ENCODE peak calls at places on chromosomes 5 and 9, in seven cellular contexts. N is progenitor cell of endocrine pancreas; U is left cardiac atrium; L is endothelial cell of umbilical vein; S is putamen; A is AG20443; J is activated CD8-positive, alpha-beta memory T cell treated with anti-CD3 and anti-CD28 coated beads for 1 hour. G is an unnamed sample.

GRCh38 chr5:94857119-94857518 is 238.7 kb downstream of the SLF1 start:
- DNase-seq in U (no peak), J (no peak), N (no peak), S (no peak), L (peak), A (no peak), G (no peak)

GRCh38 chr5:67817652-67818051 is 397.9 kb upstream of the PIK3R1 start:
- DNase-seq in N (no peak), J (no peak), L (no peak), S (no peak), U (no peak), A (no peak), G (no peak)

GRCh38 chr9:127114606-127115005 is 7.8 kb downstream of the ANGPTL2 start:
- DNase-seq in A (no peak), J (no peak), U (no peak), L (no peak), S (no peak), N (no peak), G (no peak)

GRCh38 chr5:1722877-1723276 is 76.8 kb downstream of the MRPL36 start:
- DNase-seq in J (no peak), U (no peak), S (no peak), L (no peak), N (no peak), A (no peak), G (no peak)

GRCh38 chr5:171957591-171958251 is 48.7 kb downstream of the FBXW11 start:
- DNase-seq in U (no peak), J (no peak), S (no peak), L (no peak), N (no peak), A (no peak), G (no peak)

GRCh38 chr9:134205636-134206316 is 41.4 kb upstream of the RNU6ATAC start:
- DNase-seq in A (peak), N (no peak), U (peak), S (peak), L (peak), J (no peak), G (peak)

GRCh38 chr9:32886021-32886420 is 102.7 kb downstream of the TMEM215 start:
- DNase-seq in U (no peak), L (no peak), A (no peak), S (no peak), J (no peak), N (no peak), G (no peak)

GRCh38 chr5:160289721-160290120 is 22.6 kb downstream of the CCNJL start:
- DNase-seq in S (no peak), J (no peak), N (no peak), A (no peak), L (no peak), U (no peak), G (no peak)

GRCh38 chr5:1778138-1779020 is 21.3 kb downstream of the MRPL36 start:
- DNase-seq in U (no peak), J (no peak), S (no peak), L (no peak), N (no peak), A (no peak), G (no peak)

GRCh38 chr9:130860458-130861316 is 25.6 kb downstream of the ABL1 start:
- DNase-seq in J (no peak), S (no peak), L (peak), U (peak), A (peak), N (no peak), G (no peak)